ENCODE peak calls at places on chromosomes 1 and 21, in eight cellular contexts. E is NCI-H1105 treated with DMSO at 0.1 percent for 48 hours; U is cardiac fibroblast; R is stimulated activated CD4-positive, alpha-beta T cell treated with anti-CD3 and anti-CD28 coated beads, TNF-alpha, amount 100 ng/mL, for 1 hour; L is stimulated activated CD8-positive, alpha-beta memory T cell treated with anti-CD3 and anti-CD28 coated beads, Interleukin-7, amount 100 ng/mL, for 1 hour; F is CD4-positive, alpha-beta T cell; X is Right ventricle myocardium superior; W is hepatocyte. P is an unnamed sample.

GRCh38 chr1:33903210-33903589 is 39.3 kb downstream of the HMGB4 start:
- DNase-seq in E (no peak), F (no peak), R (no peak), W (peak), L (no peak), X (no peak), U (peak), P (no peak)

GRCh38 chr1:93845554-93846150 is 33.4 kb downstream of the DNTTIP2 start:
- DNase-seq in L (no peak), R (no peak), W (peak), U (peak), E (peak), X (no peak), F (no peak), P (no peak)

GRCh38 chr1:114745351-114745750 is 12.4 kb downstream of the CSDE1 start:
- DNase-seq in U (no peak), W (no peak), L (no peak), F (no peak), R (no peak), E (no peak), X (no peak), P (no peak)

GRCh38 chr1:228295201-228295600 is 87.4 kb downstream of the OBSCN start:
- DNase-seq in X (no peak), U (no peak), L (no peak), E (no peak), W (no peak), R (no peak), F (no peak), P (no peak)

GRCh38 chr1:94247146-94248094 is 10.0 kb upstream of the ARHGAP29 start:
- DNase-seq in R (no peak), L (no peak), F (no peak), W (peak), X (peak), E (peak), U (peak), P (no peak)

GRCh38 chr1:59414406-59415133 is 117.7 kb downstream of the FGGY start:
- DNase-seq in R (no peak), U (peak), W (no peak), L (no peak), E (no peak), F (no peak), X (no peak), P (no peak)

GRCh38 chr1:12636098-12636950 is 7.6 kb upstream of the AADACL4 start:
- DNase-seq in F (no peak), R (no peak), U (peak), W (no peak), X (peak), L (no peak), E (no peak), P (no peak)

GRCh38 chr1:100710881-100711660 is 8.5 kb upstream of the VCAM1 start:
- DNase-seq in L (no peak), E (no peak), X (no peak), W (no peak), R (no peak), U (peak), F (no peak), P (no peak)

GRCh38 chr1:180228648-180229482 is 1.2 kb upstream of the LHX4 start:
- DNase-seq in E (no peak), L (no peak), F (no peak), W (no peak), R (no peak), X (no peak), U (no peak), P (no peak)

GRCh38 chr1:184945678-184946412 is 28.5 kb downstream of the NIBAN1 start:
- DNase-seq in E (no peak), X (no peak), U (peak), F (no peak), R (no peak), W (no peak), L (no peak), P (peak)

GRCh38 chr1:27350673-27351540 is 9.1 kb downstream of the SYTL1 start:
- DNase-seq in E (no peak), U (peak), X (peak), F (no peak), R (no peak), W (peak), L (no peak), P (no peak)

GRCh38 chr1:42008264-42008663 is 89.5 kb upstream of the HIVEP3 start:
- DNase-seq in U (no peak), W (no peak), X (no peak), L (no peak), R (no peak), F (no peak), E (no peak), P (no peak)

GRCh38 chr1:207313131-207313530 is 8.3 kb upstream of the CD55 start:
- DNase-seq in E (no peak), X (no peak), R (no peak), W (no peak), U (no peak), L (no peak), F (no peak), P (no peak)

GRCh38 chr21:19461481-19462205 is 1058.1 kb upstream of the TMPRSS15 start:
- DNase-seq in F (no peak), U (no peak), X (no peak), E (no peak), L (no peak), R (no peak), W (no peak), P (no peak)

GRCh38 chr1:173093721-173094450 is 43.1 kb upstream of the TNFSF18 start:
- DNase-seq in X (no peak), R (no peak), E (no peak), L (no peak), W (no peak), U (no peak), F (no peak), P (no peak)

GRCh38 chr1:89908993-89909436 is 85.9 kb upstream of the ZNF326 start:
- DNase-seq in F (no peak), E (no peak), X (no peak), U (peak), W (no peak), R (no peak), L (no peak), P (peak)

GRCh38 chr1:147243228-147243685 is 773 bp downstream of the CHD1L start:
- DNase-seq in F (no peak), W (peak), X (peak), E (peak), L (no peak), U (no peak), R (no peak), P (peak)

GRCh38 chr1:165218666-165219065 is 137.8 kb downstream of the LMX1A start:
- DNase-seq in W (no peak), F (no peak), L (no peak), X (no peak), R (no peak), E (no peak), U (no peak), P (no peak)

GRCh38 chr1:153485880-153486279 is 25.4 kb upstream of the S100A7 start:
- DNase-seq in L (no peak), X (no peak), U (peak), W (no peak), F (no peak), R (no peak), E (peak), P (no peak)

GRCh38 chr21:29279531-29279930 is 19.2 kb upstream of the BACH1 start:
- DNase-seq in F (no peak), R (no peak), X (no peak), E (no peak), U (no peak), W (no peak), L (no peak), P (no peak)

GRCh38 chr1:72285074-72285425 is 2.7 kb upstream of the NEGR1 start:
- DNase-seq in U (no peak), R (no peak), W (peak), E (no peak), X (no peak), F (no peak), L (no peak), P (no peak)

GRCh38 chr1:149936992-149937705 is 470 bp upstream of the MTMR11 start:
- DNase-seq in E (no peak), F (no peak), X (no peak), L (no peak), U (peak), W (peak), R (no peak), P (no peak)

GRCh38 chr1:22031214-22031962 is 21.1 kb upstream of the CDC42 start:
- DNase-seq in X (no peak), W (peak), E (no peak), R (no peak), L (no peak), U (peak), F (peak), P (peak)

GRCh38 chr21:33514234-33514633 is 22.7 kb upstream of the DNAJC28 start:
- DNase-seq in L (no peak), W (no peak), F (no peak), R (no peak), U (peak), X (no peak), E (no peak), P (no peak)

GRCh38 chr1:168470821-168471473 is 72.8 kb downstream of the XCL2 start:
- DNase-seq in L (no peak), W (peak), E (no peak), F (no peak), X (no peak), R (no peak), U (peak), P (peak)

GRCh38 chr21:33480481-33481103 is 818 bp upstream of the TMEM50B start:
- DNase-seq in W (no peak), F (no peak), U (no peak), X (no peak), R (no peak), E (peak), L (no peak), P (no peak)

GRCh38 chr21:21034046-21034445 is 35.8 kb downstream of the NCAM2 start:
- DNase-seq in W (no peak), X (no peak), F (no peak), L (no peak), U (no peak), R (no peak), E (no peak), P (no peak)

GRCh38 chr21:31383770-31384169 is 39.7 kb upstream of the TIAM1 start:
- DNase-seq in X (no peak), R (no peak), L (no peak), E (no peak), F (no peak), U (no peak), W (no peak), P (no peak)

GRCh38 chr21:8989883-8990325 is 1531.5 kb upstream of the TPTE start:
- DNase-seq in W (no peak), E (no peak), X (no peak), L (no peak), R (no peak), F (no peak), U (no peak), P (no peak)

P was measured in Kasumi-1.